ENCODE peak calls at places on chromosome 3, in five cellular contexts. R is SK-N-SH, M is HCT116, A is A549, S is HepG2. I is an unnamed sample.
A peak's percentile ranks its signal among the peaks of the same experiment; 100 is the strongest.

GRCh38 chr3:186060222-186060621 is 48.7 kb downstream of the ETV5 start:
- DNase-seq in R (no peak), M (no peak), A (no peak), S (no peak), I (no peak)

GRCh38 chr3:130626021-130626420 is 109.0 kb downstream of the COL6A6 start:
- DNase-seq in R (no peak), M (no peak), A (no peak), S (no peak), I (no peak)

GRCh38 chr3:33117461-33117860 is 3.6 kb downstream of the CRTAP start:
- DNase-seq in R (no peak), M (no peak), A (no peak), S (no peak), I (no peak)

GRCh38 chr3:156024904-156025303 is 95.5 kb upstream of the KCNAB1 start:
- DNase-seq in R (no peak), M (no peak), A (no peak), S (no peak), I (no peak)

GRCh38 chr3:125593991-125594574 is 1.2 kb downstream of the OSBPL11 start:
- DNase-seq in R (no peak), M (no peak), A (no peak), S (no peak), I (peak; percentile 56)

GRCh38 chr3:157120071-157120892 is 39.7 kb downstream of the CCNL1 start:
- DNase-seq in R (no peak), M (no peak), A (no peak), S (peak; percentile 93), I (no peak)

GRCh38 chr3:155420869-155421486 is 127.5 kb upstream of the STRIT1 start:
- DNase-seq in R (no peak), M (no peak), A (no peak), S (peak; percentile 16), I (no peak)

GRCh38 chr3:102206506-102207145 is 228.2 kb upstream of the ZPLD1 start:
- DNase-seq in R (no peak), M (no peak), A (no peak), S (no peak), I (no peak)

GRCh38 chr3:71211083-71211482 is 372.4 kb downstream of the FOXP1 start:
- DNase-seq in R (no peak), M (no peak), A (no peak), S (no peak), I (no peak)

GRCh38 chr3:123941150-123941941 is 19.7 kb downstream of the CCDC14 start:
- DNase-seq in R (no peak), M (no peak), A (no peak), S (no peak), I (no peak)

DNA sequence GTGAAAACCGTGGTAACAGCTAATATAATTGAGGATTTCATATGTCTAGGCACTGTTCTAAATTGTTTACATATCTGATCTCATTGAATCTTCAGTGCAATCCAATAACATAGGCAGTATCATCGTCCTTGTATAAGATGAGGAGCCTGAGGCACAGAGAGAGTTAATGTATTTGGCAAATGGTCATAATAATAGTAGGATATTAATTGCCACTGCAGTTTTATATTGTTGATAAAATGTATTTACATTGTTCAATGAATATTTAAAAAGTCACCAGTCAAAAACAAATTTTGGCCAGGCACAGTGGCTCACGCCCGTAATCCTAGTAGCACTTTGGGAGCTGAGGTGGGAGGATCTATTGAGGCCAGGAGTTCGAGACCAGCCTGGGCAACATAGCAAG is 88.5 kb downstream of the EEFSEC start:
- DNase-seq in R (no peak), M (no peak), A (no peak), S (no peak), I (no peak)
- TF ChIP-seq REST in R (no peak), M (no peak), A (no peak), S (no peak), I (no peak)

DNA sequence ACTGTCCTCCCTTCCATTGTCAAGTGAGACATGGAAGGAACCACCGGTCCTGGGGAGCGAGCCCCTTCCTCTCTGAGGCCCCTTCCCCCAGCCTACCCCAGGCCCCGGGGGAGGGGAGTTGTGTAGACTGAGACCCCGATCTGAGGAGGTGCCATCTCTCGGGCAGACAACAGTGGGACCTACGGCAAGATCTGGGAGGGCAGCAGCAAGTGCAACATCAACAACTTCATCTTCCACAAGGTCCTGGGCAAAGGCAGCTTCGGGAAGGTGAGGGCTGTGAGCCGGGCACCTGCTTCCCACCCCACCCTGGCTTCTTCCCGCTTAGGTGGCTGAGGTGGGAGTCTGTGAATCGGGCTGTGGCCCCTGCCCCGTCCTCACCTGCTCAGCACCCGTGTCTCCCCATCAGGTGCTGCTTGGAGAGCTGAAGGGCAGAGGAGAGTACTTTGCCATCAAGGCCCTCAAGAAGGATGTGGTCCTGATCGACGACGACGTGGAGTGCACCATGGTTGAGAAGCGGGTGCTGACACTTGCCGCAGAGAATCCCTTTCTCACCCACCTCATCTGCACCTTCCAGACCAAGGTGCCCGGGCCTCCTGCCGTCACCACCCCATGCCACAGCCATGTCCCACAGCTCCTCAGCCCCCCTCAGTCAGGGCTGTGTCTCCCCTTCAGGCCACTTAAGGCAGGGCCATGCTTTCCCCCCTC is 24.9 kb downstream of the PRKCD start:
- DNase-seq in R (no peak), M (no peak), A (no peak), S (no peak), I (no peak)
- TF ChIP-seq CTCF in R (no peak), M (no peak), A (no peak), S (no peak), I (no peak)

GRCh38 chr3:106337116-106337515 is 468.3 kb upstream of the CBLB start:
- DNase-seq in R (no peak), M (peak; percentile 44), A (no peak), S (no peak), I (no peak)
- TF ChIP-seq REST in R (no peak), M (no peak), A (no peak), S (no peak), I (no peak)

DNA sequence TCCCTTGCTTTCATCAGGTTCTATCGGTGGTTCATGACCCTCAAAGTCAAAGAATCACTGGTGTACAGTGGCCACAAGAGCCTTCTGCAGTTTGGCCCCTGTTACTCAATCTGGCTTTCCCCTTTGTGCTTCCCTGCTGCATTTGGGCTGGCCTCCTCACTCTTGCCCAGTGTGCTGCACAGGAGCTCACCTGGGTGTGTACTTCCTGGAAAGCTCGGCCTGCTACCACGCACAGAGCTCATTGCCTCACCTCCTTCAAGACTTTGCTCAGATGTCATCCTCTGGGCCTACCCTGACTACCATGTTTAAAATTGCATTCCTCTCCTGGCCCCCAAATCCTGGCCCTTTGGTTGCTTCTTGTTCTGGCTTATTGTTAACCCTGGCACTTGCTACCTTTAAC is 90.9 kb downstream of the MITF start:
- DNase-seq in R (no peak), M (no peak), A (no peak), S (no peak), I (no peak)
- TF ChIP-seq CTCF in R (no peak), M (no peak), A (no peak), S (no peak), I (no peak)

GRCh38 chr3:69012111-69012835 is 1.2 kb downstream of the EOGT start:
- DNase-seq in R (no peak), M (no peak), A (no peak), S (no peak), I (no peak)
- TF ChIP-seq REST in R (no peak), M (no peak), A (no peak), S (no peak), I (no peak)

GRCh38 chr3:171460226-171461086 is at the start of gene TNIK:
- DNase-seq in R (peak; percentile 92), M (peak; percentile 81), A (peak; percentile 81), S (peak; percentile 15), I (peak; percentile 70)
- TF ChIP-seq CTCF in R (peak; percentile 45), M (peak; percentile 16), A (no peak), S (peak; percentile 32), I (no peak)

GRCh38 chr3:22373182-22373581 is 622.2 kb upstream of the ZNF385D start:
- DNase-seq in R (no peak), M (no peak), A (no peak), S (no peak), I (no peak)

GRCh38 chr3:22371036-22371435 is 620.0 kb upstream of the ZNF385D start:
- DNase-seq in R (no peak), M (no peak), A (no peak), S (no peak), I (no peak)

GRCh38 chr3:22371592-22372291 is 620.7 kb upstream of the ZNF385D start:
- DNase-seq in R (no peak), M (no peak), A (no peak), S (no peak), I (no peak)

GRCh38 chr3:22373827-22374226 is 622.8 kb upstream of the ZNF385D start:
- DNase-seq in R (no peak), M (no peak), A (no peak), S (no peak), I (no peak)

DNA sequence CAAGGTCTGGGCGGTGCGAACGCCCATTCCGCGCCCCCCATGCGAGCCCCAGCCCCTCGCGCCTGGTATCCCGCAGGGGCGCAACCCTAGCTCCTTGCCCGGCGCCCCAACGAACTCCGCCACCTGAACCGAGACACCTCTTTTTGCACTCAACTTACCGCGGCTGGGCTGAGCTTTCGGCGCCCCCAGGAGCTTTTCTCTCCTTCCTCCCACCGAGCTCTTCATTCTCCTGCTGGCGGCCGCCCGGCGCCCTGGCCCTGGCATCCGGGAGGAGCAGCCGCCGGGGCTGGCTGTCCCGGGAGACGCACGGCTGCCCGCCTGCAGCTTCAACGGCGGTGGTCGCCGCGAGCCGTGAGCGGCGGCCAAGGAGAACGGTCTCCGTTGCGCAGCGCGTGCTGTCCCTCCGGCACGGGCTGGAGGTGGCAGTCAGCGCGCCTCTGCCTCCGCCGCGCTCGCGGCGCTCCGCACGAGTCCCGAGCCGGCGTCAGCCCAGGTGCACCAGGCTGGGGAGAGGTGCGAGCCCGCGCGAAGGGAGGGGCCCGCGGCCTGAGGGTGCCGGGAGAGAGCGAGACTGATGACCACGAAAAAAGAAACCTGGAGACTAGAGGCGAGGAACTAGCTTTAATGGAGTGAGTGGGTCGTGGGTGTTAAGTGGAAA is 621.4 kb upstream of the ZNF385D start:
- DNase-seq in R (peak; percentile 81), M (no peak), A (no peak), S (no peak), I (no peak)
- TF ChIP-seq REST in R (no peak), M (no peak), A (no peak), S (no peak), I (no peak)

GRCh38 chr3:8635625-8636024 is 9.0 kb downstream of the SSUH2 start:
- DNase-seq in R (no peak), M (no peak), A (no peak), S (no peak), I (no peak)
- TF ChIP-seq CTCF in R (no peak), M (peak; percentile 51), A (no peak), S (peak; percentile 63), I (no peak)

DNA sequence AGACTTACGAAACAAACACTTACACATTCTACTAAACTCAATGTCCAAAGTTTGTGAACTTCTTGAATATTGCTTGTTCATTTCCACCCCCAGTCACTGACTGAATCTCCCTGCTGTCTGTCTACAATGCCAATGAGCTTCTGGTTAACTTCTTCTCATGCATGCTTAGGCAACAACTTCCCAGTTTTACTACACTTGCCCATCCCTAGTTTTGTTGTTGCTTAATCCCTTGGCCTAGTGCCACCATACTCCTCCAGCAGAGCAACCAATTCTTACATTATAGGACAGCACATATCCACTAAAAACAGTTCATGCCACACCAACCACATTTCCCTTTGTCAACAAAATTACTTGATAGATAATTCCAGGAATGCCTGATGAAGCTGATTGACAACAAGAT is 40.9 kb upstream of the CCR2 start:
- DNase-seq in R (no peak), M (no peak), A (no peak), S (no peak), I (peak; percentile 97)
- TF ChIP-seq REST in R (no peak), M (no peak), A (no peak), S (no peak), I (no peak)

GRCh38 chr3:4817128-4817527 is 162.1 kb upstream of the BHLHE40 start:
- DNase-seq in R (no peak), M (no peak), A (no peak), S (no peak), I (no peak)
- TF ChIP-seq CTCF in R (no peak), M (no peak), A (no peak), S (no peak), I (no peak)

I was measured in HL-60.